ENCODE peak calls at places on chromosome 19, in four cellular contexts. P is cardiac muscle cell; O is lower leg skin; B is activated T-cell treated with anti-CD3 and anti-CD28 coated beads, Interleukin-2, amount 50 U/mL, for 72 hours. X is an unnamed sample.

GRCh38 chr19:54390942-54391577 is 24.2 kb upstream of the TTYH1 start:
- DNase-seq in O (no peak), B (peak; percentile 66), P (peak; percentile 86), X (no peak)

GRCh38 chr19:46392252-46392801 is 21.0 kb downstream of the CCDC8 start:
- DNase-seq in P (no peak), B (no peak), O (no peak), X (no peak)

GRCh38 chr19:3653865-3654513 is 27.4 kb upstream of the CACTIN start:
- DNase-seq in B (peak; percentile 22), O (no peak), P (no peak), X (no peak)

GRCh38 chr19:44305457-44305856 is 632 bp upstream of the ZNF235 start:
- DNase-seq in B (no peak), O (no peak), P (no peak), X (no peak)

GRCh38 chr19:49882643-49883042 is 5.1 kb downstream of the TBC1D17 start:
- DNase-seq in O (no peak), B (no peak), P (no peak), X (no peak)

GRCh38 chr19:53308339-53308811 is 25.2 kb upstream of the ZNF845 start:
- DNase-seq in P (peak; percentile 66), B (no peak), O (no peak), X (no peak)

GRCh38 chr19:55241143-55241934 is 12.8 kb upstream of the TMEM86B start:
- DNase-seq in B (no peak), P (no peak), O (no peak), X (no peak)

GRCh38 chr19:19214892-19215291 is 3.1 kb downstream of the NCAN start:
- DNase-seq in O (no peak), P (peak; percentile 86), B (peak; percentile 35), X (no peak)

GRCh38 chr19:33432408-33433170 is 59.1 kb downstream of the CEBPG start:
- DNase-seq in O (no peak), B (no peak), P (no peak), X (no peak)

GRCh38 chr19:3615524-3616135 is 9.0 kb upstream of the TBXA2R start:
- DNase-seq in O (no peak), P (no peak), B (no peak), X (no peak)

GRCh38 chr19:28403698-28404099 is 809.3 kb downstream of the UQCRFS1 start:
- DNase-seq in O (no peak), B (no peak), P (no peak), X (no peak)